ENCODE peak calls at places on chromosomes 1 and 21, in four cellular contexts. One of them, this sample, is unnamed.

GRCh38 chr1:203172184-203173115 is 3.2 kb downstream of the MYBPH start:
- DNase-seq in fibroblast of lung: peak; percentile 28
- DNase-seq in T-helper 22 cell: no peak
- DNase-seq in Caki2: peak; percentile 57
- DNase-seq in this sample: no peak

GRCh38 chr1:16724718-16725438 is 15.4 kb upstream of the RNU1-4 start:
- DNase-seq in fibroblast of lung: no peak
- DNase-seq in T-helper 22 cell: no peak
- DNase-seq in Caki2: no peak
- DNase-seq in this sample: no peak

GRCh38 chr1:108590947-108591346 is 31.0 kb downstream of the EEIG2 start:
- DNase-seq in T-helper 22 cell: peak; percentile 17
- DNase-seq in fibroblast of lung: peak; percentile 97
- DNase-seq in Caki2: peak; percentile 30
- DNase-seq in this sample: peak; percentile 27

GRCh38 chr21:21114456-21114855 is 116.2 kb downstream of the NCAM2 start:
- DNase-seq in T-helper 22 cell: no peak
- DNase-seq in fibroblast of lung: no peak
- DNase-seq in Caki2: no peak
- DNase-seq in this sample: no peak

GRCh38 chr21:31731112-31731801 is 661 bp downstream of the SCAF4 start:
- DNase-seq in fibroblast of lung: peak; percentile 41
- DNase-seq in T-helper 22 cell: peak; percentile 27
- DNase-seq in Caki2: no peak
- DNase-seq in this sample: no peak

GRCh38 chr1:115491303-115492018 is 150.3 kb upstream of the VANGL1 start:
- DNase-seq in fibroblast of lung: no peak
- DNase-seq in T-helper 22 cell: no peak
- DNase-seq in Caki2: no peak
- DNase-seq in this sample: no peak

GRCh38 chr1:201456499-201457309 is 12.3 kb downstream of the PHLDA3 start:
- DNase-seq in Caki2: peak; percentile 61
- DNase-seq in fibroblast of lung: peak; percentile 97
- DNase-seq in T-helper 22 cell: no peak
- DNase-seq in this sample: peak; percentile 91

GRCh38 chr1:150906813-150907212 is 19.4 kb upstream of the SETDB1 start:
- DNase-seq in fibroblast of lung: no peak
- DNase-seq in T-helper 22 cell: no peak
- DNase-seq in Caki2: no peak
- DNase-seq in this sample: no peak

GRCh38 chr1:55067022-55067781 is 27.9 kb downstream of the PCSK9 start:
- DNase-seq in fibroblast of lung: no peak
- DNase-seq in Caki2: no peak
- DNase-seq in T-helper 22 cell: no peak
- DNase-seq in this sample: no peak

This sample was measured in epithelial cell of proximal tubule.